ENCODE peak calls at places on chromosomes 12 and 14, in six cellular contexts. A, N, B, D, G and Q are unnamed samples.

GRCh38 chr12:51896236-51896635 is 8.3 kb downstream of the ANKRD33 start:
- DNase-seq in G (no peak), D (no peak), B (no peak), A (no peak), N (no peak), Q (no peak)

GRCh38 chr14:104699426-104699748 is 10.0 kb downstream of the INF2 start:
- DNase-seq in G (no peak), N (no peak), D (no peak), B (no peak), A (no peak), Q (no peak)

GRCh38 chr12:29725587-29726320 is 58.0 kb downstream of the TMTC1 start:
- DNase-seq in A (no peak), G (no peak), N (no peak), D (no peak), B (no peak), Q (no peak)

GRCh38 chr12:58346032-58346632 is 404.8 kb downstream of the ATP23 start:
- DNase-seq in G (no peak), B (no peak), A (no peak), N (peak; percentile 46), D (peak; percentile 36), Q (peak; percentile 6)

GRCh38 chr12:132597333-132598283 is 12.8 kb downstream of the LRCOL1 start:
- DNase-seq in B (peak; percentile 8), D (peak; percentile 76), N (peak; percentile 74), A (no peak), G (no peak), Q (no peak)

GRCh38 chr14:80942158-80942738 is 710 bp upstream of the CEP128 start:
- DNase-seq in B (no peak), G (no peak), D (no peak), N (no peak), A (no peak), Q (no peak)

GRCh38 chr12:107593713-107594381 is 91.8 kb upstream of the PWP1 start:
- DNase-seq in G (no peak), B (no peak), D (no peak), A (no peak), N (peak; percentile 52), Q (no peak)

GRCh38 chr12:129186952-129187351 is 333.7 kb downstream of the GLT1D1 start:
- DNase-seq in A (no peak), G (no peak), N (peak; percentile 34), B (no peak), D (peak; percentile 18), Q (no peak)

GRCh38 chr12:126538888-126539287 is 1473.7 kb downstream of the AACS start:
- DNase-seq in G (no peak), D (no peak), N (no peak), B (no peak), A (no peak), Q (no peak)

GRCh38 chr12:117030187-117030896 is 68.9 kb downstream of the TESC start:
- DNase-seq in D (no peak), B (no peak), N (no peak), G (peak; percentile 22), A (no peak), Q (no peak)

GRCh38 chr14:100540141-100540925 is 46.9 kb downstream of the BEGAIN start:
- DNase-seq in N (peak; percentile 59), B (no peak), G (peak; percentile 74), A (no peak), D (peak; percentile 51), Q (no peak)

GRCh38 chr12:132075026-132075713 is 68.9 kb downstream of the DDX51 start:
- DNase-seq in N (no peak), D (peak; percentile 17), G (no peak), B (no peak), A (no peak), Q (no peak)